ENCODE peak calls at places on chromosomes 5 and 9, in seven cellular contexts. A is upper lobe of right lung; Z is 8988T; Q is stimulated activated CD8-positive, alpha-beta memory T cell treated with anti-CD3 and anti-CD28 coated beads, Interleukin-7, amount 100 ng/mL, for 1 hour; X is ovary; J is effector memory CD8-positive, alpha-beta T cell; B is cardiac muscle cell. Y is an unnamed sample.

GRCh38 chr5:179142434-179143198 is 82.4 kb downstream of the ZNF354C start:
- DNase-seq in A (no peak), Z (no peak), Q (no peak), X (no peak), J (no peak), B (no peak), Y (no peak)

GRCh38 chr9:97059661-97060060 is 20.7 kb upstream of the CTSV start:
- DNase-seq in A (no peak), Z (no peak), Q (no peak), X (no peak), J (no peak), B (no peak), Y (no peak)

GRCh38 chr5:134577022-134577795 is 51.7 kb downstream of the JADE2 start:
- DNase-seq in A (no peak), Z (peak), Q (no peak), X (no peak), J (no peak), B (no peak), Y (no peak)

GRCh38 chr5:132839426-132840301 is 9.2 kb upstream of the SHROOM1 start:
- DNase-seq in A (peak), Z (no peak), Q (no peak), X (no peak), J (no peak), B (no peak), Y (no peak)

GRCh38 chr5:143454936-143455516 is 51.5 kb upstream of the NR3C1 start:
- DNase-seq in A (no peak), Z (no peak), Q (no peak), X (no peak), J (no peak), B (no peak), Y (no peak)

GRCh38 chr9:6757988-6758417 is 230 bp downstream of the KDM4C start:
- DNase-seq in A (no peak), Z (peak), Q (peak), X (peak), J (no peak), B (no peak), Y (no peak)

GRCh38 chr5:2163940-2164490 is 281.3 kb upstream of the IRX4 start:
- DNase-seq in A (no peak), Z (no peak), Q (no peak), X (no peak), J (no peak), B (no peak), Y (no peak)

GRCh38 chr9:14529629-14530028 is 163.6 kb downstream of the ZDHHC21 start:
- DNase-seq in A (no peak), Z (no peak), Q (no peak), X (no peak), J (no peak), B (no peak), Y (no peak)

GRCh38 chr9:128394404-128395168 is 23.4 kb downstream of the URM1 start:
- DNase-seq in A (no peak), Z (no peak), Q (no peak), X (no peak), J (no peak), B (no peak), Y (no peak)

GRCh38 chr5:54643679-54644078 is 126.1 kb downstream of the SNX18 start:
- DNase-seq in A (no peak), Z (no peak), Q (no peak), X (no peak), J (no peak), B (no peak), Y (no peak)

GRCh38 chr9:21590058-21590996 is 108.2 kb upstream of the IFNE start:
- DNase-seq in A (no peak), Z (no peak), Q (no peak), X (no peak), J (no peak), B (no peak), Y (no peak)

GRCh38 chr9:34590376-34591090 is 1.0 kb upstream of the CNTFR start:
- DNase-seq in A (no peak), Z (no peak), Q (no peak), X (no peak), J (no peak), B (no peak), Y (no peak)

GRCh38 chr5:135596788-135597187 is 18.0 kb upstream of the CXCL14 start:
- DNase-seq in A (no peak), Z (no peak), Q (no peak), X (no peak), J (no peak), B (no peak), Y (no peak)

GRCh38 chr9:113973963-113974413 is 97.9 kb downstream of the ZNF618 start:
- DNase-seq in A (no peak), Z (no peak), Q (no peak), X (no peak), J (no peak), B (peak), Y (no peak)

GRCh38 chr5:138653502-138653901 is 78.3 kb upstream of the HSPA9 start:
- DNase-seq in A (no peak), Z (no peak), Q (no peak), X (no peak), J (no peak), B (peak), Y (no peak)

GRCh38 chr5:52800394-52801213 is 12.9 kb downstream of the ITGA1 start:
- DNase-seq in A (peak), Z (no peak), Q (peak), X (peak), J (peak), B (peak), Y (peak)